ENCODE peak calls at places on chromosomes 1 and 21, in nine cellular contexts. X is MM.1S; J is CD8-positive, alpha-beta memory T cell; W is lung; Z is mucosa of descending colon; G is fibroblast of pulmonary artery; V is A549; C is stomach; T is tibial artery. O is an unnamed sample.

GRCh38 chr1:117838911-117839310 is 90.5 kb downstream of the GDAP2 start:
- DNase-seq in G (peak), J (no peak), Z (no peak), V (no peak), T (no peak), C (no peak), X (no peak), W (no peak), O (no peak)

GRCh38 chr1:229952670-229953520 is 114.1 kb upstream of the GALNT2 start:
- DNase-seq in T (no peak), X (no peak), Z (no peak), V (no peak), C (no peak), W (no peak), J (no peak), G (no peak), O (no peak)

GRCh38 chr1:112465122-112465521 is 43.6 kb upstream of the WNT2B start:
- DNase-seq in V (no peak), T (no peak), J (no peak), W (no peak), G (peak), C (no peak), Z (no peak), X (no peak), O (no peak)

GRCh38 chr1:74505889-74506288 is 6.5 kb downstream of the LRRC53 start:
- DNase-seq in X (no peak), T (no peak), W (no peak), C (no peak), J (no peak), G (no peak), Z (no peak), V (no peak), O (no peak)

GRCh38 chr1:160158031-160158430 is 6.6 kb downstream of the ATP1A4 start:
- DNase-seq in X (no peak), Z (no peak), T (no peak), J (no peak), W (no peak), C (no peak), V (no peak), G (no peak), O (no peak)

GRCh38 chr1:148372731-148373130 is 110.4 kb downstream of the PPIAL4G start:
- DNase-seq in Z (no peak), T (no peak), G (no peak), V (no peak), X (peak), C (no peak), J (peak), W (no peak), O (no peak)

GRCh38 chr1:30822966-30823581 is 65.5 kb upstream of the LAPTM5 start:
- DNase-seq in V (no peak), W (no peak), J (no peak), G (peak), T (no peak), Z (no peak), C (no peak), X (no peak), O (no peak)

GRCh38 chr1:44288883-44289282 is 66.2 kb downstream of the ERI3 start:
- DNase-seq in V (no peak), W (no peak), X (no peak), T (no peak), Z (no peak), C (no peak), J (no peak), G (no peak), O (no peak)

GRCh38 chr1:9630331-9631081 is 21.0 kb upstream of the PIK3CD start:
- DNase-seq in T (no peak), V (no peak), Z (no peak), J (no peak), G (no peak), X (no peak), C (no peak), W (no peak), O (no peak)

GRCh38 chr1:113858418-113858817 is 13.1 kb downstream of the PTPN22 start:
- DNase-seq in Z (no peak), X (no peak), T (no peak), J (no peak), G (no peak), V (no peak), C (no peak), W (no peak), O (no peak)
- H3K4me3 ChIP-seq in Z (no peak), X (no peak), T (no peak), J (no peak), G (no peak), V (no peak), C (no peak), W (no peak), O (no peak)

GRCh38 chr1:1144122-1144842 is 28.4 kb upstream of the C1orf159 start:
- DNase-seq in Z (peak), C (peak), T (no peak), X (peak), J (peak), G (no peak), V (no peak), W (peak), O (peak)
- H3K4me3 ChIP-seq in Z (no peak), C (no peak), T (no peak), X (no peak), J (no peak), G (no peak), V (no peak), W (no peak), O (no peak)

DNA sequence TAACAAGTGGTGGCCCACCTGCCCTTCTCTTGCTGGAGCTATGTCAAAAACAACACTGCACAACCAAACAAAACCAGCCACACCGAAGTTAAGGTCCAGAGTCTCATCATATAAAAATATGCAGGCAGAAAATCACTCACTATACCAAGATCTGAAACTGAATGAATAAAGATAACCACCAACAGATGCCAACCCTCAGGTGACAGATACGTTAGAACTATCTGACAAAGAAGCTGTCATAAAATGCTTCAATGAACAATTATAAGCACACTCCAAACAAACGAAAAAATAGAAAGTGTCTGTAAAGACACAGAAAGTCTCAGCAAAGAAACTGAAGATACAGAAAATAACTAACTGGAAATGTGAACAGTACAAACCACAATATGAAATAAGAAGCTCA is 14.0 kb downstream of the ZNF496 start:
- DNase-seq in Z (no peak), J (no peak), X (no peak), G (no peak), V (no peak), W (no peak), T (no peak), C (no peak), O (no peak)
- H3K4me3 ChIP-seq in Z (no peak), J (no peak), X (no peak), G (no peak), V (no peak), W (no peak), T (no peak), C (no peak), O (no peak)

DNA sequence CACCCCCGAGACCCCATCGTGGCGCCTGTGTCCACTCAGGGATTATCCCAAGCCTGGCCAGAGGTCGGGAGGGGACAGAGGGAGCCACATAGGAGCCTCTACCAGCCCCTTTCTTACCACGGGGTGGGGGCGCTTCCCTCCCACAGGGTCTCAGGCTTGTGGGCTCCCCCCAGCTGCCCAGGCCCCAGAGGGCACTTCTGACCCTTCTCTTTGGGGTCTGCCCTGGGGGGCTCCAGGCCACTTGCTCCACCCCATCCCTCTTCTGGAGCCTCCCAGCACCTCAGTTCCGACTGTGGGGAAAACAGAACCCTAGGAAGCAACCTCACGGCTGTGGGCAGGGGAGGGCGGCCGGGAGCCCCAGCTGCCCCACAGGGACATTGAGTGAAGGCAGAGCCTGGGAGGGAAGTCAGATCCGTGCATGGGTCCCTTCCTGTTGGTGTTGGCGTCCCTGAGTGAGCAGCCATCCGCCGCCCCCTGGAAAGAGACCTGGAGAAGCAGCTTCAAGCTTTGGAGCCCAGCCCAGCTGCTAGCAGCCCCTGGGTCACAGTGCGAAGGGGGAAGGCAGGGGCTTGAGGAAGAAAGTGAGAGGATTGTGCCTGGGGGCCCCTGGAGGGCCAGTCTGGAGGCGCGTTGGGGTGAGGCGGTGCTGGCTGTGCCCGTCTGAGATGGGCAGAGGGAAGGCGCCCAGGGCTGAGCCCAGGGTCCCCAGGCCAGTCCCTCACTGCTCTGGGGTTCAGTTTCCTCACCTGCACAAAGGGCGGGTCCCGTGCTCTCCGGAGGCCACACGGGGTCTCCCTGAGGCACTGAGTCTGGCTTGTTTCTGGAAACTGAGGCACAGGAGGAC is 22.1 kb downstream of the RRP1 start:
- DNase-seq in G (no peak), Z (no peak), X (no peak), C (no peak), T (no peak), J (no peak), W (no peak), V (no peak), O (peak)
- H3K4me3 ChIP-seq in G (no peak), Z (no peak), X (no peak), C (peak), T (no peak), J (no peak), W (peak), V (no peak), O (no peak)

DNA sequence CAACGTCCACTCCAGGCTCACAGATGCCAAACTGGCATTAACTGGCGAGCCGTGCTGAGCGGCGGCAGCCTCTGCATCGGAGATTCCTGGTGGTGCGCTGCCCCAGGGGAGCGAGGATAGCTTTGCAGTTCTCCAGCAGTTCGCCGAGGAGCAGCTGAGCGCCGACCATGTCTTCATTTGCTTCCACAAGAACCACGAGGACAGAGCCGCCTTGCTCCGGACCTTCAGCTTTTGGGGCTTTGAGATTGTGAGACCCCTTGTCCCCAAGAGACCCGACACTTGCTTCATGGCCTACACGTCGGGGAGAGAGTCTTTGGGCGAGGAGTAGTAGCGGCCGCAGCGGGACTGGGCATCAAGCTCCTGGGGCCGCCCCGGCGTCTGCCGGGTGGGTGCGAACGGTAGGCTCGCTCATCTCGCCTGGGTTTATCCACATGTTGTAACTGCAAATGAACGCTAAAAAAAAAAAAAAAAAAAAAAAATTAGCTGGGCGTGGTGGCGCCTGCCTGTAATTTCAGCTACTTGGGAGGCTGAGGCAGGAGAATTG is 28.0 kb upstream of the RLF start:
- DNase-seq in C (no peak), X (no peak), G (no peak), J (no peak), W (no peak), V (no peak), Z (no peak), T (no peak), O (no peak)
- H3K4me3 ChIP-seq in C (peak), X (no peak), G (peak), J (no peak), W (no peak), V (no peak), Z (no peak), T (no peak), O (no peak)

GRCh38 chr1:155006601-155007101 is 4.0 kb downstream of the ZBTB7B start:
- DNase-seq in Z (peak), C (no peak), J (no peak), V (no peak), T (no peak), G (peak), W (no peak), X (no peak), O (no peak)

GRCh38 chr1:155004352-155005075 is 1.9 kb downstream of the ZBTB7B start:
- DNase-seq in V (no peak), X (no peak), C (no peak), J (no peak), W (no peak), T (no peak), Z (peak), G (no peak), O (no peak)

GRCh38 chr1:155007253-155007828 is 4.7 kb downstream of the ZBTB7B start:
- DNase-seq in J (no peak), T (no peak), Z (peak), G (no peak), V (no peak), W (no peak), C (peak), X (no peak), O (peak)

GRCh38 chr1:155003766-155004351 is 1.3 kb downstream of the ZBTB7B start:
- DNase-seq in Z (peak), W (peak), X (peak), V (no peak), J (no peak), C (peak), G (no peak), T (peak), O (peak)

DNA sequence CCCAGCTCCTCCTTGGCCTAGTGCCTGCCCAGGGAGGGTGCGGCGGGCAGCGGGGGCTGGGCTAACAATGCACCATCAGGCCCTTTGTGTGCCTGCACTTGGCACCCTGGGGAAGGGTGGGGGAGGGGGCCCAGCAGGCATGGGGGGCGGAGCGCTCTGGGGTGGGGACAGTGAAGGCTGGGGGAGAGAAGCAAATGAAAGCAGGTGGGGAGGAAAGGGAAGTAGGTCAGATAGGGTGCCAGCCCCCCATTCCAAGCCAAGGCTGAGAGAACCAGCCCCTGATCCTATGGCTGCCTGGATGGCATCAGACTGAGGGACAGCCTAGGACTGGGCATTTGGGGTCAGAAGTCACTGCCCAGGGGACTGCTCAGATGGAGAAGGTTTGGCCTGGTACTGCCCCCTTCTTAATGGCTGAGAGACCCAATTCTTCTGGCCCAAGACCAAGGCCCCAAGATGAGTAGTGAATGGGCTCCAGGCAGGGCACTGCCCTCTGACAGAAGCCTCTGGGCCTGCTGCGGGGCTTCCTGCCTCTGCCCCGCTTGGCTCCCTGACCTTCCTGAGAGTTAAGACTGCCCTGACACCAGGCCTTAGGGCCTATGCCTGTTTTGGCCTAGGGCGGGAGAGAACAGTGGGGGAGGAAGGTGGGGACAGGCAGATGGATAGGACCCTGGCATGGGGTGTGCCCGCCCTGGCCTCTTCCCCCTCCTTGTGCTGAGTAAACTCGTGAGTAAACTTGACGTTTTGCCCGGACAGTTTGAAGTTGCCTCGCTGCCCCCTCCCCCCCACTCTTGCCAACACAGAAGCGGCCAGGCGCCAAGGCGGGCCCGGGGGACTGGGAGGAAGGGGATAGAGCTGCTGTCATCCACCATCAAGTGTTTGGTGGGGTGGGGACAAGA is 2.7 kb downstream of the ZBTB7B start:
- DNase-seq in W (peak), C (peak), Z (peak), J (peak), G (no peak), T (peak), X (no peak), V (no peak), O (no peak)
- H3K4me3 ChIP-seq in W (no peak), C (peak), Z (no peak), J (peak), G (no peak), T (peak), X (no peak), V (peak), O (peak)

GRCh38 chr1:246300653-246301549 is 206.2 kb downstream of the SMYD3 start:
- DNase-seq in G (no peak), C (no peak), V (no peak), J (no peak), X (no peak), W (no peak), T (no peak), Z (no peak), O (no peak)
- H3K4me3 ChIP-seq in G (no peak), C (no peak), V (no peak), J (no peak), X (no peak), W (no peak), T (no peak), Z (no peak), O (no peak)